ENCODE peak calls at places on chromosomes 4 and X, in five cellular contexts. A is A549; Q is mesothelial cell of epicardium; S is GM04504; B is CD8-positive, alpha-beta T cell. F is an unnamed sample.

GRCh38 chr4:173269280-173269679 is 64.9 kb downstream of the HMGB2 start:
- DNase-seq in Q (no peak), S (no peak), A (no peak), B (no peak), F (no peak)

GRCh38 chr4:38683265-38683664 is 19.3 kb downstream of the KLF3 start:
- DNase-seq in Q (no peak), B (no peak), S (no peak), A (no peak), F (no peak)

GRCh38 chr4:179880756-179881155 is 2362.4 kb upstream of the TENM3 start:
- DNase-seq in B (no peak), S (no peak), A (no peak), Q (no peak), F (no peak)

GRCh38 chr4:35511851-35512250 is 732.5 kb downstream of the ARAP2 start:
- DNase-seq in B (no peak), S (no peak), Q (no peak), A (no peak), F (no peak)

GRCh38 chrX:34379891-34380290 is 247.8 kb upstream of the FAM47A start:
- DNase-seq in B (no peak), Q (no peak), A (no peak), S (no peak), F (no peak)

GRCh38 chr4:73815145-73815544 is 21.3 kb upstream of the CXCL6 start:
- DNase-seq in B (no peak), A (no peak), S (no peak), Q (no peak), F (no peak)

GRCh38 chr4:1113311-1114009 is at the start of gene RNF212:
- DNase-seq in Q (no peak), B (peak; percentile 54), A (peak; percentile 18), S (no peak), F (peak; percentile 35)

GRCh38 chr4:26058537-26058936 is 144.5 kb downstream of the SMIM20 start:
- DNase-seq in S (no peak), A (no peak), Q (no peak), B (no peak), F (no peak)

GRCh38 chr4:69120869-69121268 is 24.6 kb downstream of the UGT2B7 start:
- DNase-seq in Q (no peak), A (no peak), B (no peak), S (no peak), F (no peak)

GRCh38 chrX:134692233-134692632 is 34.0 kb upstream of the PLAC1 start:
- DNase-seq in A (no peak), B (no peak), Q (no peak), S (no peak), F (no peak)

GRCh38 chr4:110516106-110516922 is 40.4 kb downstream of the ENPEP start:
- DNase-seq in A (peak; percentile 49), Q (peak; percentile 31), B (peak; percentile 69), S (peak; percentile 3), F (peak; percentile 66)

GRCh38 chr4:143581331-143581961 is 67.9 kb downstream of the SMARCA5 start:
- DNase-seq in S (no peak), A (no peak), B (no peak), Q (no peak), F (no peak)

GRCh38 chr4:86449746-86450145 is 89.9 kb upstream of the MAPK10 start:
- DNase-seq in B (no peak), Q (no peak), S (no peak), A (no peak), F (no peak)

GRCh38 chr4:18850763-18851331 is 829.3 kb upstream of the LCORL start:
- DNase-seq in S (no peak), Q (no peak), A (no peak), B (no peak), F (no peak)

GRCh38 chrX:155880586-155881157 is 473 bp upstream of the VAMP7 start:
- DNase-seq in B (no peak), A (no peak), S (no peak), Q (no peak), F (no peak)

GRCh38 chr4:169869487-169869886 is 111.7 kb upstream of the HPF1 start:
- DNase-seq in Q (no peak), A (no peak), S (no peak), B (no peak), F (no peak)

GRCh38 chr4:41323706-41324105 is 67.0 kb downstream of the UCHL1 start:
- DNase-seq in A (no peak), S (no peak), Q (no peak), B (no peak), F (no peak)

GRCh38 chrX:28586291-28586690 is 955 bp upstream of the IL1RAPL1 start:
- DNase-seq in B (no peak), A (no peak), S (no peak), Q (no peak), F (no peak)

GRCh38 chr4:168859888-168860694 is 150.0 kb downstream of the CBR4 start:
- DNase-seq in Q (no peak), S (no peak), B (no peak), A (no peak), F (no peak)

GRCh38 chrX:119040432-119040831 is 32.4 kb upstream of the CT47C1 start:
- DNase-seq in Q (no peak), S (no peak), A (no peak), B (no peak), F (no peak)

GRCh38 chr4:37639551-37640293 is 46.5 kb downstream of the RELL1 start:
- DNase-seq in B (no peak), Q (no peak), S (no peak), A (no peak), F (no peak)

GRCh38 chr4:181685461-181685860 is 557.7 kb upstream of the TENM3 start:
- DNase-seq in S (no peak), Q (no peak), A (no peak), B (no peak), F (no peak)

GRCh38 chrX:112967341-112967740 is 126.7 kb upstream of the AMOT start:
- DNase-seq in A (no peak), B (no peak), Q (no peak), S (no peak), F (no peak)

GRCh38 chr4:102684605-102685052 is 76.1 kb downstream of the MANBA start:
- DNase-seq in S (no peak), B (no peak), A (peak; percentile 2), Q (no peak), F (no peak)

GRCh38 chr4:40307627-40308497 is 27.3 kb upstream of the CHRNA9 start:
- DNase-seq in B (peak; percentile 77), S (no peak), A (no peak), Q (no peak), F (peak; percentile 66)

GRCh38 chrX:130552444-130553073 is 150.8 kb downstream of the RBMX2 start:
- DNase-seq in A (no peak), B (no peak), Q (no peak), S (no peak), F (no peak)

GRCh38 chr4:105651879-105652640 is 56.4 kb downstream of the INTS12 start:
- DNase-seq in A (no peak), Q (no peak), B (no peak), S (no peak), F (no peak)

GRCh38 chr4:4358093-4358840 is 28.6 kb upstream of the NSG1 start:
- DNase-seq in B (no peak), S (no peak), Q (no peak), A (no peak), F (no peak)

GRCh38 chr4:54657556-54658313 is at the start of gene KIT:
- DNase-seq in B (peak; percentile 33), Q (peak; percentile 53), S (no peak), A (no peak), F (no peak)

GRCh38 chr4:20432098-20432497 is 180.4 kb downstream of the SLIT2 start:
- DNase-seq in B (no peak), A (no peak), Q (no peak), S (no peak), F (no peak)

GRCh38 chrX:71095971-71096701 is 485 bp downstream of the FOXO4 start:
- DNase-seq in A (peak; percentile 65), Q (no peak), B (no peak), S (no peak), F (no peak)

GRCh38 chr4:114267976-114268375 is 288.5 kb upstream of the ARSJ start:
- DNase-seq in B (no peak), S (no peak), Q (no peak), A (no peak), F (no peak)

GRCh38 chr4:15963568-15963967 is 593 bp upstream of the FGFBP2 start:
- DNase-seq in S (no peak), Q (no peak), B (peak; percentile 73), A (no peak), F (peak; percentile 47)

GRCh38 chr4:158172558-158173258 is at the start of gene GASK1B:
- DNase-seq in S (no peak), B (no peak), Q (no peak), A (peak; percentile 25), F (no peak)

GRCh38 chr4:149980941-149981340 is 97.3 kb upstream of the DCLK2 start:
- DNase-seq in B (no peak), S (no peak), Q (no peak), A (peak; percentile 25), F (no peak)

GRCh38 chrX:136183917-136184316 is 36.6 kb downstream of the FHL1 start:
- DNase-seq in Q (no peak), S (no peak), A (no peak), B (no peak), F (no peak)

GRCh38 chr4:83207497-83208105 is 77.0 kb downstream of the COQ2 start:
- DNase-seq in B (no peak), S (no peak), A (peak; percentile 18), Q (no peak), F (no peak)

F was measured in T-cell.